ENCODE peak calls at places on chromosomes 11 and 22, in seven cellular contexts. U is M059J; G is stimulated activated CD4-positive, alpha-beta T cell treated with anti-CD3 and anti-CD28 coated beads, Interleukin-2, amount 100 ng/mL, for 48 hours; H is RWPE1; E is HFF-Myc; N is mammary epithelial cell; F is cardiac muscle cell. Z is an unnamed sample.

GRCh38 chr11:126115253-126115540 is 52.5 kb upstream of the CDON start:
- DNase-seq in G (no peak), U (peak; percentile 86), H (no peak), N (no peak), E (no peak), F (no peak), Z (no peak)

GRCh38 chr22:35559354-35560005 is 18.8 kb downstream of the RASD2 start:
- DNase-seq in E (no peak), G (no peak), U (no peak), F (no peak), H (no peak), N (peak; percentile 42), Z (peak; percentile 52)

GRCh38 chr11:100068116-100068515 is 619.0 kb upstream of the ARHGAP42 start:
- DNase-seq in U (no peak), G (no peak), E (no peak), H (no peak), N (no peak), F (no peak), Z (no peak)

GRCh38 chr11:2531277-2531986 is 86.6 kb downstream of the KCNQ1 start:
- DNase-seq in F (peak; percentile 67), E (peak; percentile 14), G (peak; percentile 71), N (peak; percentile 12), H (peak; percentile 58), U (peak; percentile 47), Z (peak; percentile 63)

GRCh38 chr11:108680267-108680666 is 15.4 kb downstream of the DDX10 start:
- DNase-seq in E (no peak), F (peak; percentile 67), H (no peak), U (no peak), N (no peak), G (no peak), Z (no peak)

GRCh38 chr11:66115638-66116410 is 45.8 kb downstream of the PACS1 start:
- DNase-seq in H (no peak), U (no peak), F (peak; percentile 35), E (no peak), G (no peak), N (no peak), Z (no peak)

GRCh38 chr11:47289856-47290255 is 19.9 kb downstream of the MADD start:
- DNase-seq in F (no peak), H (no peak), E (no peak), G (no peak), N (no peak), U (no peak), Z (no peak)

GRCh38 chr11:85590848-85591483 is 36.2 kb downstream of the DLG2 start:
- DNase-seq in E (peak; percentile 4), H (peak; percentile 21), N (peak; percentile 32), G (no peak), F (peak; percentile 33), U (peak; percentile 58), Z (peak; percentile 63)

GRCh38 chr22:27825174-27825573 is 23.6 kb upstream of the MN1 start:
- DNase-seq in E (no peak), N (no peak), H (no peak), G (peak; percentile 31), F (no peak), U (no peak), Z (peak; percentile 22)

GRCh38 chr22:19495562-19496323 is 16.0 kb downstream of the CDC45 start:
- DNase-seq in H (no peak), N (no peak), G (no peak), U (peak; percentile 13), F (peak; percentile 45), E (no peak), Z (peak; percentile 37)

GRCh38 chr11:123056835-123057491 is 5.0 kb downstream of the HSPA8 start:
- DNase-seq in U (no peak), G (no peak), N (no peak), E (no peak), F (no peak), H (no peak), Z (no peak)

GRCh38 chr11:72569966-72570892 is 104.0 kb downstream of the PDE2A start:
- DNase-seq in N (peak; percentile 84), F (peak; percentile 73), U (peak; percentile 54), E (peak; percentile 36), G (no peak), H (peak; percentile 70), Z (peak; percentile 96)

GRCh38 chr22:27621671-27622070 is 179.9 kb downstream of the MN1 start:
- DNase-seq in E (no peak), G (no peak), N (no peak), H (no peak), F (no peak), U (no peak), Z (no peak)

GRCh38 chr22:26800858-26801257 is 143.5 kb downstream of the MIAT start:
- DNase-seq in E (no peak), G (no peak), U (peak; percentile 24), H (no peak), N (no peak), F (no peak), Z (peak; percentile 20)

GRCh38 chr11:67082071-67082791 is 25.6 kb downstream of the RHOD start:
- DNase-seq in H (no peak), E (no peak), N (no peak), G (no peak), F (peak; percentile 27), U (no peak), Z (peak; percentile 23)

GRCh38 chr22:46027219-46028068 is 50.5 kb upstream of the WNT7B start:
- DNase-seq in G (no peak), N (no peak), E (no peak), U (peak; percentile 26), H (no peak), F (no peak), Z (peak; percentile 34)

GRCh38 chr11:101296896-101297295 is 167.3 kb upstream of the PGR start:
- DNase-seq in G (no peak), F (no peak), N (peak; percentile 43), U (peak; percentile 64), E (no peak), H (no peak), Z (peak; percentile 0)

GRCh38 chr22:17971711-17972110 is 52.6 kb downstream of the MICAL3 start:
- DNase-seq in H (no peak), U (no peak), E (no peak), G (no peak), N (no peak), F (no peak), Z (no peak)

GRCh38 chr11:75351541-75352416 is at the start of gene ARRB1:
- DNase-seq in N (no peak), G (peak; percentile 27), U (peak; percentile 31), F (peak; percentile 70), H (peak; percentile 50), E (no peak), Z (peak; percentile 46)

GRCh38 chr11:134119094-134119493 is 50.2 kb downstream of the JAM3 start:
- DNase-seq in N (peak; percentile 77), U (peak; percentile 49), E (no peak), H (peak; percentile 38), F (peak; percentile 48), G (no peak), Z (peak; percentile 79)

GRCh38 chr22:48237466-48237865 is 1475.0 kb downstream of the TBC1D22A start:
- DNase-seq in G (no peak), E (no peak), U (no peak), H (no peak), N (no peak), F (no peak), Z (no peak)

GRCh38 chr11:22807855-22808558 is 21.6 kb downstream of the SVIP start:
- DNase-seq in N (no peak), H (no peak), U (peak; percentile 2), E (no peak), G (no peak), F (peak; percentile 64), Z (peak; percentile 33)

GRCh38 chr22:33474587-33474986 is 416.4 kb upstream of the SYN3 start:
- DNase-seq in E (no peak), G (no peak), H (no peak), U (no peak), N (no peak), F (no peak), Z (no peak)

GRCh38 chr22:49405590-49405989 is 422.1 kb downstream of the BRD1 start:
- DNase-seq in F (no peak), U (no peak), G (no peak), E (no peak), H (no peak), N (no peak), Z (no peak)

GRCh38 chr11:116927163-116927772 is 89.8 kb upstream of the APOA1 start:
- DNase-seq in N (no peak), G (peak; percentile 35), U (no peak), H (no peak), F (no peak), E (no peak), Z (peak; percentile 43)

GRCh38 chr11:76253416-76253815 is 47.1 kb upstream of the WNT11 start:
- DNase-seq in N (no peak), F (no peak), E (no peak), H (no peak), U (no peak), G (no peak), Z (no peak)

GRCh38 chr22:21815958-21816357 is 51.5 kb downstream of the MAPK1 start:
- DNase-seq in G (no peak), F (no peak), H (no peak), E (no peak), N (no peak), U (no peak), Z (no peak)

GRCh38 chr22:33923660-33924246 is 3.5 kb upstream of the LARGE1 start:
- DNase-seq in G (no peak), E (peak; percentile 52), F (peak; percentile 82), H (peak; percentile 3), U (peak; percentile 59), N (peak; percentile 59), Z (peak; percentile 33)

GRCh38 chr11:57903441-57904123 is 120.1 kb upstream of the OR9Q1 start:
- DNase-seq in E (no peak), F (no peak), N (peak; percentile 88), H (peak; percentile 81), U (peak; percentile 83), G (peak; percentile 1), Z (peak; percentile 20)

GRCh38 chr22:31870890-31871289 is 73.4 kb upstream of the YWHAH start:
- DNase-seq in F (peak; percentile 41), N (peak; percentile 93), G (no peak), H (peak; percentile 79), E (no peak), U (peak; percentile 84), Z (peak; percentile 95)

GRCh38 chr11:17475666-17476316 is 854 bp downstream of the ABCC8 start:
- DNase-seq in U (no peak), G (no peak), F (no peak), E (no peak), H (no peak), N (no peak), Z (no peak)

GRCh38 chr11:110507328-110507727 is 77.6 kb downstream of the FDX1 start:
- DNase-seq in F (no peak), N (no peak), H (no peak), E (no peak), G (no peak), U (no peak), Z (no peak)

GRCh38 chr11:67240575-67241389 is 25.5 kb upstream of the GRK2 start:
- DNase-seq in U (peak; percentile 83), E (peak; percentile 61), F (peak; percentile 82), N (peak; percentile 85), G (peak; percentile 79), H (peak; percentile 73), Z (peak; percentile 82)

GRCh38 chr11:8294251-8294935 is 30.7 kb upstream of the LMO1 start:
- DNase-seq in U (no peak), H (no peak), F (no peak), N (no peak), E (no peak), G (no peak), Z (no peak)

Z was measured in ELR.